ENCODE peak calls at places on chromosome 18, in ten cellular contexts. One of them, this sample, is unnamed.

GRCh38 chr18:10041180-10041579 is 127.4 kb downstream of the VAPA start:
- DNase-seq in IMR-90: peak; percentile 57
- DNase-seq in GM12865: no peak
- DNase-seq in foreskin fibroblast: peak; percentile 82
- DNase-seq in SK-N-SH: no peak
- DNase-seq in colonic mucosa: peak; percentile 34
- DNase-seq in GM06990: no peak
- DNase-seq in RWPE1: no peak
- DNase-seq in bronchial epithelial cell: no peak
- DNase-seq in PC-9: no peak
- DNase-seq in this sample: no peak

GRCh38 chr18:657311-657997 is at the start of gene TYMS:
- DNase-seq in IMR-90: peak; percentile 51
- DNase-seq in GM12865: peak; percentile 85
- DNase-seq in foreskin fibroblast: peak; percentile 27
- DNase-seq in SK-N-SH: peak; percentile 89
- DNase-seq in colonic mucosa: peak; percentile 88
- DNase-seq in GM06990: peak; percentile 83
- DNase-seq in RWPE1: peak; percentile 86
- DNase-seq in bronchial epithelial cell: peak; percentile 53
- DNase-seq in PC-9: peak; percentile 83
- DNase-seq in this sample: peak; percentile 79

GRCh38 chr18:54100466-54100865 is 124.0 kb downstream of the MBD2 start:
- DNase-seq in IMR-90: no peak
- DNase-seq in GM12865: no peak
- DNase-seq in foreskin fibroblast: no peak
- DNase-seq in SK-N-SH: no peak
- DNase-seq in colonic mucosa: no peak
- DNase-seq in GM06990: no peak
- DNase-seq in RWPE1: no peak
- DNase-seq in bronchial epithelial cell: no peak
- DNase-seq in PC-9: no peak
- DNase-seq in this sample: no peak

GRCh38 chr18:46596119-46596518 is 60.9 kb downstream of the LOXHD1 start:
- DNase-seq in IMR-90: peak; percentile 3
- DNase-seq in GM12865: peak; percentile 12
- DNase-seq in foreskin fibroblast: no peak
- DNase-seq in SK-N-SH: no peak
- DNase-seq in colonic mucosa: no peak
- DNase-seq in GM06990: no peak
- DNase-seq in RWPE1: no peak
- DNase-seq in bronchial epithelial cell: peak; percentile 33
- DNase-seq in PC-9: no peak
- DNase-seq in this sample: no peak

GRCh38 chr18:78980777-78981651 is 1.4 kb downstream of the SALL3 start:
- DNase-seq in IMR-90: no peak
- DNase-seq in GM12865: no peak
- DNase-seq in foreskin fibroblast: no peak
- DNase-seq in SK-N-SH: no peak
- DNase-seq in colonic mucosa: no peak
- DNase-seq in GM06990: no peak
- DNase-seq in RWPE1: no peak
- DNase-seq in bronchial epithelial cell: no peak
- DNase-seq in PC-9: no peak
- DNase-seq in this sample: peak; percentile 54

GRCh38 chr18:57445488-57446319 is 10.5 kb downstream of the ONECUT2 start:
- DNase-seq in IMR-90: no peak
- DNase-seq in GM12865: no peak
- DNase-seq in foreskin fibroblast: no peak
- DNase-seq in SK-N-SH: peak; percentile 51
- DNase-seq in colonic mucosa: no peak
- DNase-seq in GM06990: no peak
- DNase-seq in RWPE1: no peak
- DNase-seq in bronchial epithelial cell: no peak
- DNase-seq in PC-9: no peak
- DNase-seq in this sample: no peak

GRCh38 chr18:74745658-74746403 is 148.2 kb downstream of the ZNF407 start:
- DNase-seq in IMR-90: peak; percentile 86
- DNase-seq in GM12865: no peak
- DNase-seq in foreskin fibroblast: peak; percentile 65
- DNase-seq in SK-N-SH: peak; percentile 11
- DNase-seq in colonic mucosa: no peak
- DNase-seq in GM06990: no peak
- DNase-seq in RWPE1: peak; percentile 59
- DNase-seq in bronchial epithelial cell: peak; percentile 87
- DNase-seq in PC-9: peak; percentile 65
- DNase-seq in this sample: no peak

GRCh38 chr18:25646971-25647370 is 295.0 kb upstream of the ZNF521 start:
- DNase-seq in IMR-90: peak; percentile 77
- DNase-seq in GM12865: no peak
- DNase-seq in foreskin fibroblast: peak; percentile 42
- DNase-seq in SK-N-SH: no peak
- DNase-seq in colonic mucosa: no peak
- DNase-seq in GM06990: no peak
- DNase-seq in RWPE1: no peak
- DNase-seq in bronchial epithelial cell: no peak
- DNase-seq in PC-9: no peak
- DNase-seq in this sample: no peak

GRCh38 chr18:77376043-77376732 is 126.5 kb downstream of the GALR1 start:
- DNase-seq in IMR-90: no peak
- DNase-seq in GM12865: no peak
- DNase-seq in foreskin fibroblast: no peak
- DNase-seq in SK-N-SH: no peak
- DNase-seq in colonic mucosa: no peak
- DNase-seq in GM06990: no peak
- DNase-seq in RWPE1: peak; percentile 10
- DNase-seq in bronchial epithelial cell: no peak
- DNase-seq in PC-9: no peak
- DNase-seq in this sample: no peak

GRCh38 chr18:74541703-74542555 is 7.6 kb downstream of the CNDP1 start:
- DNase-seq in IMR-90: no peak
- DNase-seq in GM12865: no peak
- DNase-seq in foreskin fibroblast: no peak
- DNase-seq in SK-N-SH: no peak
- DNase-seq in colonic mucosa: peak; percentile 57
- DNase-seq in GM06990: no peak
- DNase-seq in RWPE1: peak; percentile 10
- DNase-seq in bronchial epithelial cell: peak; percentile 57
- DNase-seq in PC-9: peak; percentile 77
- DNase-seq in this sample: no peak

GRCh38 chr18:79581406-79581805 is 98.2 kb upstream of the CTDP1 start:
- DNase-seq in IMR-90: no peak
- DNase-seq in GM12865: no peak
- DNase-seq in foreskin fibroblast: no peak
- DNase-seq in SK-N-SH: no peak
- DNase-seq in colonic mucosa: no peak
- DNase-seq in GM06990: no peak
- DNase-seq in RWPE1: no peak
- DNase-seq in bronchial epithelial cell: no peak
- DNase-seq in PC-9: no peak
- DNase-seq in this sample: no peak

GRCh38 chr18:68426731-68427315 is 288.1 kb downstream of the TMX3 start:
- DNase-seq in IMR-90: peak; percentile 77
- DNase-seq in GM12865: no peak
- DNase-seq in foreskin fibroblast: no peak
- DNase-seq in SK-N-SH: no peak
- DNase-seq in colonic mucosa: no peak
- DNase-seq in GM06990: no peak
- DNase-seq in RWPE1: no peak
- DNase-seq in bronchial epithelial cell: no peak
- DNase-seq in PC-9: no peak
- DNase-seq in this sample: no peak

GRCh38 chr18:68056936-68057335 is 540.4 kb upstream of the DSEL start:
- DNase-seq in IMR-90: peak; percentile 8
- DNase-seq in GM12865: no peak
- DNase-seq in foreskin fibroblast: no peak
- DNase-seq in SK-N-SH: no peak
- DNase-seq in colonic mucosa: no peak
- DNase-seq in GM06990: no peak
- DNase-seq in RWPE1: no peak
- DNase-seq in bronchial epithelial cell: no peak
- DNase-seq in PC-9: no peak
- DNase-seq in this sample: no peak

GRCh38 chr18:580154-580553 is at the start of gene CETN1:
- DNase-seq in IMR-90: no peak
- DNase-seq in GM12865: no peak
- DNase-seq in foreskin fibroblast: no peak
- DNase-seq in SK-N-SH: no peak
- DNase-seq in colonic mucosa: no peak
- DNase-seq in GM06990: no peak
- DNase-seq in RWPE1: no peak
- DNase-seq in bronchial epithelial cell: no peak
- DNase-seq in PC-9: no peak
- DNase-seq in this sample: no peak

GRCh38 chr18:32095571-32096229 is 4.0 kb downstream of the RNF138 start:
- DNase-seq in IMR-90: no peak
- DNase-seq in GM12865: no peak
- DNase-seq in foreskin fibroblast: no peak
- DNase-seq in SK-N-SH: no peak
- DNase-seq in colonic mucosa: no peak
- DNase-seq in GM06990: no peak
- DNase-seq in RWPE1: no peak
- DNase-seq in bronchial epithelial cell: no peak
- DNase-seq in PC-9: no peak
- DNase-seq in this sample: no peak

GRCh38 chr18:74942319-74942910 is 266.5 kb downstream of the PTGR3 start:
- DNase-seq in IMR-90: peak; percentile 75
- DNase-seq in GM12865: peak; percentile 71
- DNase-seq in foreskin fibroblast: no peak
- DNase-seq in SK-N-SH: no peak
- DNase-seq in colonic mucosa: no peak
- DNase-seq in GM06990: peak; percentile 38
- DNase-seq in RWPE1: no peak
- DNase-seq in bronchial epithelial cell: no peak
- DNase-seq in PC-9: no peak
- DNase-seq in this sample: peak; percentile 19

GRCh38 chr18:76771132-76771824 is 51.1 kb upstream of the ZNF236 start:
- DNase-seq in IMR-90: no peak
- DNase-seq in GM12865: no peak
- DNase-seq in foreskin fibroblast: no peak
- DNase-seq in SK-N-SH: no peak
- DNase-seq in colonic mucosa: no peak
- DNase-seq in GM06990: no peak
- DNase-seq in RWPE1: no peak
- DNase-seq in bronchial epithelial cell: no peak
- DNase-seq in PC-9: no peak
- DNase-seq in this sample: no peak

GRCh38 chr18:59662008-59662701 is 35.1 kb downstream of the CCBE1 start:
- DNase-seq in IMR-90: peak; percentile 72
- DNase-seq in GM12865: no peak
- DNase-seq in foreskin fibroblast: no peak
- DNase-seq in SK-N-SH: no peak
- DNase-seq in colonic mucosa: no peak
- DNase-seq in GM06990: no peak
- DNase-seq in RWPE1: peak; percentile 64
- DNase-seq in bronchial epithelial cell: peak; percentile 97
- DNase-seq in PC-9: peak; percentile 2
- DNase-seq in this sample: no peak

GRCh38 chr18:59660976-59661743 is 36.1 kb downstream of the CCBE1 start:
- DNase-seq in IMR-90: peak; percentile 69
- DNase-seq in GM12865: no peak
- DNase-seq in foreskin fibroblast: peak; percentile 38
- DNase-seq in SK-N-SH: no peak
- DNase-seq in colonic mucosa: no peak
- DNase-seq in GM06990: no peak
- DNase-seq in RWPE1: peak; percentile 17
- DNase-seq in bronchial epithelial cell: peak; percentile 89
- DNase-seq in PC-9: no peak
- DNase-seq in this sample: no peak

GRCh38 chr18:59660398-59660797 is 36.8 kb downstream of the CCBE1 start:
- DNase-seq in IMR-90: no peak
- DNase-seq in GM12865: no peak
- DNase-seq in foreskin fibroblast: no peak
- DNase-seq in SK-N-SH: no peak
- DNase-seq in colonic mucosa: no peak
- DNase-seq in GM06990: no peak
- DNase-seq in RWPE1: no peak
- DNase-seq in bronchial epithelial cell: no peak
- DNase-seq in PC-9: no peak
- DNase-seq in this sample: no peak

GRCh38 chr18:59657012-59657411 is 40.2 kb downstream of the CCBE1 start:
- DNase-seq in IMR-90: no peak
- DNase-seq in GM12865: peak; percentile 11
- DNase-seq in foreskin fibroblast: no peak
- DNase-seq in SK-N-SH: no peak
- DNase-seq in colonic mucosa: no peak
- DNase-seq in GM06990: no peak
- DNase-seq in RWPE1: no peak
- DNase-seq in bronchial epithelial cell: no peak
- DNase-seq in PC-9: no peak
- DNase-seq in this sample: no peak

GRCh38 chr18:59659486-59660187 is 37.6 kb downstream of the CCBE1 start:
- DNase-seq in IMR-90: peak; percentile 50
- DNase-seq in GM12865: no peak
- DNase-seq in foreskin fibroblast: peak; percentile 45
- DNase-seq in SK-N-SH: no peak
- DNase-seq in colonic mucosa: no peak
- DNase-seq in GM06990: no peak
- DNase-seq in RWPE1: no peak
- DNase-seq in bronchial epithelial cell: peak; percentile 63
- DNase-seq in PC-9: no peak
- DNase-seq in this sample: no peak
- TF ChIP-seq CTCF in IMR-90: no peak
- TF ChIP-seq CTCF in GM12865: no peak
- TF ChIP-seq CTCF in foreskin fibroblast: no peak
- TF ChIP-seq CTCF in SK-N-SH: no peak
- TF ChIP-seq CTCF in colonic mucosa: no peak
- TF ChIP-seq CTCF in GM06990: no peak
- TF ChIP-seq CTCF in RWPE1: no peak
- TF ChIP-seq CTCF in bronchial epithelial cell: no peak
- TF ChIP-seq CTCF in PC-9: no peak
- TF ChIP-seq CTCF in this sample: no peak

GRCh38 chr18:8063733-8064132 is 496.6 kb downstream of the PTPRM start:
- DNase-seq in IMR-90: no peak
- DNase-seq in GM12865: no peak
- DNase-seq in foreskin fibroblast: no peak
- DNase-seq in SK-N-SH: no peak
- DNase-seq in colonic mucosa: no peak
- DNase-seq in GM06990: no peak
- DNase-seq in RWPE1: peak; percentile 16
- DNase-seq in bronchial epithelial cell: peak; percentile 31
- DNase-seq in PC-9: no peak
- DNase-seq in this sample: no peak
- TF ChIP-seq CTCF in IMR-90: no peak
- TF ChIP-seq CTCF in GM12865: no peak
- TF ChIP-seq CTCF in foreskin fibroblast: no peak
- TF ChIP-seq CTCF in SK-N-SH: no peak
- TF ChIP-seq CTCF in colonic mucosa: no peak
- TF ChIP-seq CTCF in GM06990: no peak
- TF ChIP-seq CTCF in RWPE1: peak; percentile 14
- TF ChIP-seq CTCF in bronchial epithelial cell: no peak
- TF ChIP-seq CTCF in PC-9: no peak
- TF ChIP-seq CTCF in this sample: no peak

GRCh38 chr18:28091197-28091596 is 85.7 kb downstream of the CDH2 start:
- DNase-seq in IMR-90: no peak
- DNase-seq in GM12865: no peak
- DNase-seq in foreskin fibroblast: no peak
- DNase-seq in SK-N-SH: no peak
- DNase-seq in colonic mucosa: no peak
- DNase-seq in GM06990: no peak
- DNase-seq in RWPE1: no peak
- DNase-seq in bronchial epithelial cell: no peak
- DNase-seq in PC-9: no peak
- DNase-seq in this sample: no peak
- TF ChIP-seq CTCF in IMR-90: no peak
- TF ChIP-seq CTCF in GM12865: no peak
- TF ChIP-seq CTCF in foreskin fibroblast: no peak
- TF ChIP-seq CTCF in SK-N-SH: no peak
- TF ChIP-seq CTCF in colonic mucosa: no peak
- TF ChIP-seq CTCF in GM06990: no peak
- TF ChIP-seq CTCF in RWPE1: no peak
- TF ChIP-seq CTCF in bronchial epithelial cell: no peak
- TF ChIP-seq CTCF in PC-9: no peak
- TF ChIP-seq CTCF in this sample: no peak

GRCh38 chr18:23053756-23054457 is 81.4 kb upstream of the CABLES1 start:
- DNase-seq in IMR-90: peak; percentile 72
- DNase-seq in GM12865: no peak
- DNase-seq in foreskin fibroblast: no peak
- DNase-seq in SK-N-SH: peak; percentile 75
- DNase-seq in colonic mucosa: no peak
- DNase-seq in GM06990: no peak
- DNase-seq in RWPE1: peak; percentile 13
- DNase-seq in bronchial epithelial cell: no peak
- DNase-seq in PC-9: peak; percentile 56
- DNase-seq in this sample: no peak
- TF ChIP-seq CTCF in IMR-90: peak; percentile 42
- TF ChIP-seq CTCF in GM12865: no peak
- TF ChIP-seq CTCF in foreskin fibroblast: peak; percentile 15
- TF ChIP-seq CTCF in SK-N-SH: peak; percentile 43
- TF ChIP-seq CTCF in colonic mucosa: no peak
- TF ChIP-seq CTCF in GM06990: no peak
- TF ChIP-seq CTCF in RWPE1: no peak
- TF ChIP-seq CTCF in bronchial epithelial cell: no peak
- TF ChIP-seq CTCF in PC-9: peak; percentile 44
- TF ChIP-seq CTCF in this sample: no peak